ENCODE peak calls at places on chromosome 21, in ten cellular contexts. One of them, this sample, is unnamed.

GRCh38 chr21:35852820-35853219 is 207.5 kb downstream of the SETD4 start:
- ATAC-seq in RWPE2: no peak
- ATAC-seq in right lobe of liver: no peak
- ATAC-seq in foreskin keratinocyte: no peak
- ATAC-seq in PC-3: no peak
- ATAC-seq in activated CD8-positive, alpha-beta T cell treated with anti-CD3 and anti-CD28 coated beads, Interleukin-2, amount 10 ng/mL, durations not matched to agents 7 days and 5 days: no peak
- ATAC-seq in sciatic nerve: peak
- ATAC-seq in T-cell: no peak
- ATAC-seq in activated naive CD4-positive, alpha-beta T cell treated with anti-CD3 and anti-CD28 coated beads, Interleukin-2, amount 50 U/mL, for 72 hours: no peak
- ATAC-seq in lower lobe of right lung: no peak
- ATAC-seq in this sample: no peak

GRCh38 chr21:37509802-37510393 is 143.3 kb downstream of the DYRK1A start:
- ATAC-seq in RWPE2: no peak
- ATAC-seq in right lobe of liver: no peak
- ATAC-seq in foreskin keratinocyte: no peak
- ATAC-seq in PC-3: no peak
- ATAC-seq in activated CD8-positive, alpha-beta T cell treated with anti-CD3 and anti-CD28 coated beads, Interleukin-2, amount 10 ng/mL, durations not matched to agents 7 days and 5 days: no peak
- ATAC-seq in sciatic nerve: no peak
- ATAC-seq in T-cell: no peak
- ATAC-seq in activated naive CD4-positive, alpha-beta T cell treated with anti-CD3 and anti-CD28 coated beads, Interleukin-2, amount 50 U/mL, for 72 hours: peak
- ATAC-seq in lower lobe of right lung: no peak
- ATAC-seq in this sample: no peak

GRCh38 chr21:34878501-34878900 is 170.6 kb downstream of the RUNX1 start:
- ATAC-seq in RWPE2: peak
- ATAC-seq in right lobe of liver: peak
- ATAC-seq in foreskin keratinocyte: no peak
- ATAC-seq in PC-3: peak
- ATAC-seq in activated CD8-positive, alpha-beta T cell treated with anti-CD3 and anti-CD28 coated beads, Interleukin-2, amount 10 ng/mL, durations not matched to agents 7 days and 5 days: no peak
- ATAC-seq in sciatic nerve: no peak
- ATAC-seq in T-cell: no peak
- ATAC-seq in activated naive CD4-positive, alpha-beta T cell treated with anti-CD3 and anti-CD28 coated beads, Interleukin-2, amount 50 U/mL, for 72 hours: no peak
- ATAC-seq in lower lobe of right lung: peak
- ATAC-seq in this sample: no peak

GRCh38 chr21:39040494-39041110 is 142.6 kb downstream of the PSMG1 start:
- ATAC-seq in RWPE2: no peak
- ATAC-seq in right lobe of liver: peak
- ATAC-seq in foreskin keratinocyte: no peak
- ATAC-seq in PC-3: no peak
- ATAC-seq in activated CD8-positive, alpha-beta T cell treated with anti-CD3 and anti-CD28 coated beads, Interleukin-2, amount 10 ng/mL, durations not matched to agents 7 days and 5 days: no peak
- ATAC-seq in sciatic nerve: no peak
- ATAC-seq in T-cell: no peak
- ATAC-seq in activated naive CD4-positive, alpha-beta T cell treated with anti-CD3 and anti-CD28 coated beads, Interleukin-2, amount 50 U/mL, for 72 hours: no peak
- ATAC-seq in lower lobe of right lung: no peak
- ATAC-seq in this sample: no peak

GRCh38 chr21:34827445-34828235 is 158.8 kb downstream of the CLIC6 start:
- ATAC-seq in RWPE2: no peak
- ATAC-seq in right lobe of liver: no peak
- ATAC-seq in foreskin keratinocyte: no peak
- ATAC-seq in PC-3: no peak
- ATAC-seq in activated CD8-positive, alpha-beta T cell treated with anti-CD3 and anti-CD28 coated beads, Interleukin-2, amount 10 ng/mL, durations not matched to agents 7 days and 5 days: no peak
- ATAC-seq in sciatic nerve: no peak
- ATAC-seq in T-cell: no peak
- ATAC-seq in activated naive CD4-positive, alpha-beta T cell treated with anti-CD3 and anti-CD28 coated beads, Interleukin-2, amount 50 U/mL, for 72 hours: no peak
- ATAC-seq in lower lobe of right lung: no peak
- ATAC-seq in this sample: no peak

GRCh38 chr21:40013001-40013735 is 145.9 kb downstream of the PCP4 start:
- ATAC-seq in RWPE2: no peak
- ATAC-seq in right lobe of liver: no peak
- ATAC-seq in foreskin keratinocyte: no peak
- ATAC-seq in PC-3: no peak
- ATAC-seq in activated CD8-positive, alpha-beta T cell treated with anti-CD3 and anti-CD28 coated beads, Interleukin-2, amount 10 ng/mL, durations not matched to agents 7 days and 5 days: no peak
- ATAC-seq in sciatic nerve: no peak
- ATAC-seq in T-cell: no peak
- ATAC-seq in activated naive CD4-positive, alpha-beta T cell treated with anti-CD3 and anti-CD28 coated beads, Interleukin-2, amount 50 U/mL, for 72 hours: no peak
- ATAC-seq in lower lobe of right lung: no peak
- ATAC-seq in this sample: no peak

GRCh38 chr21:14070049-14070893 is 140.5 kb downstream of the LIPI start:
- ATAC-seq in RWPE2: no peak
- ATAC-seq in right lobe of liver: no peak
- ATAC-seq in foreskin keratinocyte: no peak
- ATAC-seq in PC-3: no peak
- ATAC-seq in activated CD8-positive, alpha-beta T cell treated with anti-CD3 and anti-CD28 coated beads, Interleukin-2, amount 10 ng/mL, durations not matched to agents 7 days and 5 days: no peak
- ATAC-seq in sciatic nerve: no peak
- ATAC-seq in T-cell: no peak
- ATAC-seq in activated naive CD4-positive, alpha-beta T cell treated with anti-CD3 and anti-CD28 coated beads, Interleukin-2, amount 50 U/mL, for 72 hours: no peak
- ATAC-seq in lower lobe of right lung: peak
- ATAC-seq in this sample: peak

GRCh38 chr21:29155118-29155932 is 24.9 kb downstream of the MAP3K7CL start:
- ATAC-seq in RWPE2: peak
- ATAC-seq in right lobe of liver: peak
- ATAC-seq in foreskin keratinocyte: peak
- ATAC-seq in PC-3: peak
- ATAC-seq in activated CD8-positive, alpha-beta T cell treated with anti-CD3 and anti-CD28 coated beads, Interleukin-2, amount 10 ng/mL, durations not matched to agents 7 days and 5 days: no peak
- ATAC-seq in sciatic nerve: peak
- ATAC-seq in T-cell: no peak
- ATAC-seq in activated naive CD4-positive, alpha-beta T cell treated with anti-CD3 and anti-CD28 coated beads, Interleukin-2, amount 50 U/mL, for 72 hours: no peak
- ATAC-seq in lower lobe of right lung: peak
- ATAC-seq in this sample: peak

GRCh38 chr21:45397381-45397780 is 7.6 kb upstream of the COL18A1 start:
- ATAC-seq in RWPE2: no peak
- ATAC-seq in right lobe of liver: no peak
- ATAC-seq in foreskin keratinocyte: no peak
- ATAC-seq in PC-3: no peak
- ATAC-seq in activated CD8-positive, alpha-beta T cell treated with anti-CD3 and anti-CD28 coated beads, Interleukin-2, amount 10 ng/mL, durations not matched to agents 7 days and 5 days: no peak
- ATAC-seq in sciatic nerve: no peak
- ATAC-seq in T-cell: no peak
- ATAC-seq in activated naive CD4-positive, alpha-beta T cell treated with anti-CD3 and anti-CD28 coated beads, Interleukin-2, amount 50 U/mL, for 72 hours: no peak
- ATAC-seq in lower lobe of right lung: no peak
- ATAC-seq in this sample: no peak

GRCh38 chr21:44867999-44868700 is 5.3 kb downstream of the PTTG1IP start:
- ATAC-seq in RWPE2: no peak
- ATAC-seq in right lobe of liver: no peak
- ATAC-seq in foreskin keratinocyte: no peak
- ATAC-seq in PC-3: no peak
- ATAC-seq in activated CD8-positive, alpha-beta T cell treated with anti-CD3 and anti-CD28 coated beads, Interleukin-2, amount 10 ng/mL, durations not matched to agents 7 days and 5 days: peak
- ATAC-seq in sciatic nerve: no peak
- ATAC-seq in T-cell: peak
- ATAC-seq in activated naive CD4-positive, alpha-beta T cell treated with anti-CD3 and anti-CD28 coated beads, Interleukin-2, amount 50 U/mL, for 72 hours: peak
- ATAC-seq in lower lobe of right lung: no peak
- ATAC-seq in this sample: no peak

GRCh38 chr21:27578741-27579265 is 611.9 kb upstream of the ADAMTS5 start:
- ATAC-seq in RWPE2: no peak
- ATAC-seq in right lobe of liver: no peak
- ATAC-seq in foreskin keratinocyte: no peak
- ATAC-seq in PC-3: no peak
- ATAC-seq in activated CD8-positive, alpha-beta T cell treated with anti-CD3 and anti-CD28 coated beads, Interleukin-2, amount 10 ng/mL, durations not matched to agents 7 days and 5 days: no peak
- ATAC-seq in sciatic nerve: no peak
- ATAC-seq in T-cell: no peak
- ATAC-seq in activated naive CD4-positive, alpha-beta T cell treated with anti-CD3 and anti-CD28 coated beads, Interleukin-2, amount 50 U/mL, for 72 hours: no peak
- ATAC-seq in lower lobe of right lung: no peak
- ATAC-seq in this sample: no peak

GRCh38 chr21:26127073-26127814 is 43.3 kb downstream of the APP start:
- ATAC-seq in RWPE2: no peak
- ATAC-seq in right lobe of liver: peak
- ATAC-seq in foreskin keratinocyte: no peak
- ATAC-seq in PC-3: no peak
- ATAC-seq in activated CD8-positive, alpha-beta T cell treated with anti-CD3 and anti-CD28 coated beads, Interleukin-2, amount 10 ng/mL, durations not matched to agents 7 days and 5 days: no peak
- ATAC-seq in sciatic nerve: no peak
- ATAC-seq in T-cell: no peak
- ATAC-seq in activated naive CD4-positive, alpha-beta T cell treated with anti-CD3 and anti-CD28 coated beads, Interleukin-2, amount 50 U/mL, for 72 hours: no peak
- ATAC-seq in lower lobe of right lung: no peak
- ATAC-seq in this sample: no peak

GRCh38 chr21:14405225-14405624 is 22.3 kb upstream of the HSPA13 start:
- ATAC-seq in RWPE2: no peak
- ATAC-seq in right lobe of liver: no peak
- ATAC-seq in foreskin keratinocyte: no peak
- ATAC-seq in PC-3: no peak
- ATAC-seq in activated CD8-positive, alpha-beta T cell treated with anti-CD3 and anti-CD28 coated beads, Interleukin-2, amount 10 ng/mL, durations not matched to agents 7 days and 5 days: no peak
- ATAC-seq in sciatic nerve: no peak
- ATAC-seq in T-cell: no peak
- ATAC-seq in activated naive CD4-positive, alpha-beta T cell treated with anti-CD3 and anti-CD28 coated beads, Interleukin-2, amount 50 U/mL, for 72 hours: no peak
- ATAC-seq in lower lobe of right lung: no peak
- ATAC-seq in this sample: no peak

GRCh38 chr21:22224261-22224660 is 1226.1 kb downstream of the NCAM2 start:
- ATAC-seq in RWPE2: no peak
- ATAC-seq in right lobe of liver: no peak
- ATAC-seq in foreskin keratinocyte: no peak
- ATAC-seq in PC-3: no peak
- ATAC-seq in activated CD8-positive, alpha-beta T cell treated with anti-CD3 and anti-CD28 coated beads, Interleukin-2, amount 10 ng/mL, durations not matched to agents 7 days and 5 days: no peak
- ATAC-seq in sciatic nerve: no peak
- ATAC-seq in T-cell: no peak
- ATAC-seq in activated naive CD4-positive, alpha-beta T cell treated with anti-CD3 and anti-CD28 coated beads, Interleukin-2, amount 50 U/mL, for 72 hours: no peak
- ATAC-seq in lower lobe of right lung: no peak
- ATAC-seq in this sample: no peak

GRCh38 chr21:42997053-42997452 is 22.7 kb downstream of the PKNOX1 start:
- ATAC-seq in RWPE2: no peak
- ATAC-seq in right lobe of liver: no peak
- ATAC-seq in foreskin keratinocyte: peak
- ATAC-seq in PC-3: no peak
- ATAC-seq in activated CD8-positive, alpha-beta T cell treated with anti-CD3 and anti-CD28 coated beads, Interleukin-2, amount 10 ng/mL, durations not matched to agents 7 days and 5 days: no peak
- ATAC-seq in sciatic nerve: peak
- ATAC-seq in T-cell: no peak
- ATAC-seq in activated naive CD4-positive, alpha-beta T cell treated with anti-CD3 and anti-CD28 coated beads, Interleukin-2, amount 50 U/mL, for 72 hours: peak
- ATAC-seq in lower lobe of right lung: peak
- ATAC-seq in this sample: peak

GRCh38 chr21:27700974-27701614 is 734.2 kb upstream of the ADAMTS5 start:
- ATAC-seq in RWPE2: peak
- ATAC-seq in right lobe of liver: peak
- ATAC-seq in foreskin keratinocyte: peak
- ATAC-seq in PC-3: peak
- ATAC-seq in activated CD8-positive, alpha-beta T cell treated with anti-CD3 and anti-CD28 coated beads, Interleukin-2, amount 10 ng/mL, durations not matched to agents 7 days and 5 days: peak
- ATAC-seq in sciatic nerve: peak
- ATAC-seq in T-cell: peak
- ATAC-seq in activated naive CD4-positive, alpha-beta T cell treated with anti-CD3 and anti-CD28 coated beads, Interleukin-2, amount 50 U/mL, for 72 hours: peak
- ATAC-seq in lower lobe of right lung: peak
- ATAC-seq in this sample: peak

GRCh38 chr21:42463861-42464515 is 32.0 kb downstream of the RSPH1 start:
- ATAC-seq in RWPE2: no peak
- ATAC-seq in right lobe of liver: peak
- ATAC-seq in foreskin keratinocyte: no peak
- ATAC-seq in PC-3: no peak
- ATAC-seq in activated CD8-positive, alpha-beta T cell treated with anti-CD3 and anti-CD28 coated beads, Interleukin-2, amount 10 ng/mL, durations not matched to agents 7 days and 5 days: peak
- ATAC-seq in sciatic nerve: peak
- ATAC-seq in T-cell: peak
- ATAC-seq in activated naive CD4-positive, alpha-beta T cell treated with anti-CD3 and anti-CD28 coated beads, Interleukin-2, amount 50 U/mL, for 72 hours: peak
- ATAC-seq in lower lobe of right lung: peak
- ATAC-seq in this sample: peak